ENCODE peak calls at places on chromosomes 4 and X, in four cellular contexts. One of them, this sample, is unnamed.

GRCh38 chr4:183399166-183399565 is 45.3 kb upstream of the CDKN2AIP start:
- DNase-seq in prostate gland: no peak
- DNase-seq in mesenchymal stem cell: no peak
- DNase-seq in dorsolateral prefrontal cortex: no peak
- DNase-seq in this sample: peak; percentile 34

GRCh38 chr4:25320374-25321172 is 8.0 kb downstream of the ZCCHC4 start:
- DNase-seq in prostate gland: no peak
- DNase-seq in mesenchymal stem cell: peak; percentile 78
- DNase-seq in dorsolateral prefrontal cortex: no peak
- DNase-seq in this sample: no peak

GRCh38 chr4:119210760-119211159 is 1.8 kb upstream of the USP53 start:
- DNase-seq in dorsolateral prefrontal cortex: no peak
- DNase-seq in prostate gland: no peak
- DNase-seq in mesenchymal stem cell: peak; percentile 68
- DNase-seq in this sample: no peak

GRCh38 chr4:147839651-147840050 is 107.8 kb downstream of the ARHGAP10 start:
- DNase-seq in dorsolateral prefrontal cortex: no peak
- DNase-seq in mesenchymal stem cell: no peak
- DNase-seq in prostate gland: no peak
- DNase-seq in this sample: no peak

GRCh38 chrX:149611619-149612018 is 16.5 kb upstream of the HSFX2 start:
- DNase-seq in dorsolateral prefrontal cortex: no peak
- DNase-seq in prostate gland: no peak
- DNase-seq in mesenchymal stem cell: no peak
- DNase-seq in this sample: no peak

GRCh38 chr4:56658410-56659003 is 22.6 kb downstream of the HOPX start:
- DNase-seq in mesenchymal stem cell: peak; percentile 52
- DNase-seq in dorsolateral prefrontal cortex: no peak
- DNase-seq in prostate gland: no peak
- DNase-seq in this sample: no peak

GRCh38 chr4:120839974-120840751 is 82.4 kb downstream of the PRDM5 start:
- DNase-seq in mesenchymal stem cell: no peak
- DNase-seq in prostate gland: no peak
- DNase-seq in dorsolateral prefrontal cortex: no peak
- DNase-seq in this sample: no peak

GRCh38 chr4:176789955-176790354 is 2.8 kb downstream of the VEGFC start:
- DNase-seq in dorsolateral prefrontal cortex: no peak
- DNase-seq in mesenchymal stem cell: peak; percentile 76
- DNase-seq in prostate gland: peak; percentile 26
- DNase-seq in this sample: peak; percentile 54

GRCh38 chrX:134676440-134676839 is 18.2 kb upstream of the PLAC1 start:
- DNase-seq in mesenchymal stem cell: peak; percentile 71
- DNase-seq in dorsolateral prefrontal cortex: no peak
- DNase-seq in prostate gland: no peak
- DNase-seq in this sample: no peak

GRCh38 chrX:15334561-15334960 is 762 bp downstream of the PIGA start:
- DNase-seq in dorsolateral prefrontal cortex: no peak
- DNase-seq in prostate gland: no peak
- DNase-seq in mesenchymal stem cell: peak; percentile 32
- DNase-seq in this sample: no peak

GRCh38 chr4:87092389-87093141 is 127.9 kb downstream of the KLHL8 start:
- DNase-seq in dorsolateral prefrontal cortex: peak; percentile 53
- DNase-seq in prostate gland: peak; percentile 60
- DNase-seq in mesenchymal stem cell: peak; percentile 79
- DNase-seq in this sample: no peak

GRCh38 chrX:40346379-40346778 is 234.4 kb upstream of the ATP6AP2 start:
- DNase-seq in dorsolateral prefrontal cortex: no peak
- DNase-seq in prostate gland: no peak
- DNase-seq in mesenchymal stem cell: no peak
- DNase-seq in this sample: no peak

GRCh38 chr4:155544547-155544946 is 122.1 kb upstream of the GUCY1A1 start:
- DNase-seq in mesenchymal stem cell: no peak
- DNase-seq in dorsolateral prefrontal cortex: no peak
- DNase-seq in prostate gland: no peak
- DNase-seq in this sample: no peak

GRCh38 chr4:173398251-173398650 is 665 bp downstream of the SCRG1 start:
- DNase-seq in prostate gland: no peak
- DNase-seq in mesenchymal stem cell: no peak
- DNase-seq in dorsolateral prefrontal cortex: no peak
- DNase-seq in this sample: no peak

GRCh38 chr4:43607400-43607799 is 714.9 kb downstream of the GRXCR1 start:
- DNase-seq in dorsolateral prefrontal cortex: no peak
- DNase-seq in mesenchymal stem cell: no peak
- DNase-seq in prostate gland: no peak
- DNase-seq in this sample: no peak

GRCh38 chrX:125378205-125378604 is 58.5 kb downstream of the TEX13C start:
- DNase-seq in prostate gland: no peak
- DNase-seq in dorsolateral prefrontal cortex: no peak
- DNase-seq in mesenchymal stem cell: peak; percentile 1
- DNase-seq in this sample: peak; percentile 28

GRCh38 chr4:61805979-61806378 is 605.9 kb downstream of the ADGRL3 start:
- DNase-seq in prostate gland: no peak
- DNase-seq in dorsolateral prefrontal cortex: no peak
- DNase-seq in mesenchymal stem cell: no peak
- DNase-seq in this sample: no peak

GRCh38 chrX:107000013-107000515 is at the start of gene MORC4:
- DNase-seq in dorsolateral prefrontal cortex: peak; percentile 71
- DNase-seq in prostate gland: peak; percentile 79
- DNase-seq in mesenchymal stem cell: peak; percentile 71
- DNase-seq in this sample: peak; percentile 76

GRCh38 chrX:150857453-150857852 is 41.0 kb downstream of the CD99L2 start:
- DNase-seq in prostate gland: no peak
- DNase-seq in dorsolateral prefrontal cortex: no peak
- DNase-seq in mesenchymal stem cell: no peak
- DNase-seq in this sample: no peak

GRCh38 chr4:15868065-15868464 is 70.5 kb downstream of the FGFBP1 start:
- DNase-seq in dorsolateral prefrontal cortex: no peak
- DNase-seq in prostate gland: no peak
- DNase-seq in mesenchymal stem cell: no peak
- DNase-seq in this sample: peak; percentile 53

GRCh38 chr4:10079951-10080873 is 36.4 kb downstream of the WDR1 start:
- DNase-seq in dorsolateral prefrontal cortex: peak; percentile 29
- DNase-seq in prostate gland: no peak
- DNase-seq in mesenchymal stem cell: no peak
- DNase-seq in this sample: no peak

GRCh38 chr4:53377319-53378170 is at the start of gene FIP1L1:
- DNase-seq in dorsolateral prefrontal cortex: peak; percentile 89
- DNase-seq in prostate gland: peak; percentile 94
- DNase-seq in mesenchymal stem cell: peak; percentile 87
- DNase-seq in this sample: peak; percentile 93

GRCh38 chr4:53374777-53375258 is 2.6 kb upstream of the FIP1L1 start:
- DNase-seq in mesenchymal stem cell: no peak
- DNase-seq in dorsolateral prefrontal cortex: no peak
- DNase-seq in prostate gland: no peak
- DNase-seq in this sample: no peak

GRCh38 chr4:53380221-53380620 is 2.8 kb downstream of the FIP1L1 start:
- DNase-seq in prostate gland: no peak
- DNase-seq in dorsolateral prefrontal cortex: no peak
- DNase-seq in mesenchymal stem cell: peak; percentile 32
- DNase-seq in this sample: no peak

GRCh38 chr4:53378171-53378482 is 686 bp downstream of the FIP1L1 start:
- DNase-seq in dorsolateral prefrontal cortex: no peak
- DNase-seq in prostate gland: no peak
- DNase-seq in mesenchymal stem cell: no peak
- DNase-seq in this sample: no peak

GRCh38 chr4:53376900-53377299 is 541 bp upstream of the FIP1L1 start:
- DNase-seq in dorsolateral prefrontal cortex: no peak
- DNase-seq in prostate gland: no peak
- DNase-seq in mesenchymal stem cell: no peak
- DNase-seq in this sample: peak; percentile 4
- H3K4me3 ChIP-seq in dorsolateral prefrontal cortex: peak overlapping the region; percentile 99
- H3K4me3 ChIP-seq in prostate gland: peak overlapping the region; percentile 93
- H3K4me3 ChIP-seq in mesenchymal stem cell: peak overlapping the region; percentile 95
- H3K4me3 ChIP-seq in this sample: peak overlapping the region; percentile 94

GRCh38 chr4:144583658-144584057 is 62.3 kb upstream of the HHIP start:
- DNase-seq in mesenchymal stem cell: no peak
- DNase-seq in prostate gland: no peak
- DNase-seq in dorsolateral prefrontal cortex: no peak
- DNase-seq in this sample: no peak
- H3K4me3 ChIP-seq in mesenchymal stem cell: no peak overlapping the region
- H3K4me3 ChIP-seq in prostate gland: no peak overlapping the region
- H3K4me3 ChIP-seq in dorsolateral prefrontal cortex: peak overlapping the region; percentile 19
- H3K4me3 ChIP-seq in this sample: no peak overlapping the region

GRCh38 chrX:617401-617800 is 13.2 kb upstream of the SHOX start:
- DNase-seq in prostate gland: no peak
- DNase-seq in mesenchymal stem cell: no peak
- DNase-seq in dorsolateral prefrontal cortex: no peak
- DNase-seq in this sample: no peak
- H3K4me3 ChIP-seq in prostate gland: no peak overlapping the region
- H3K4me3 ChIP-seq in mesenchymal stem cell: no peak overlapping the region
- H3K4me3 ChIP-seq in dorsolateral prefrontal cortex: no peak overlapping the region
- H3K4me3 ChIP-seq in this sample: no peak overlapping the region

GRCh38 chr4:139901516-139902327 is 236.1 kb downstream of the MGST2 start:
- DNase-seq in dorsolateral prefrontal cortex: no peak
- DNase-seq in mesenchymal stem cell: peak; percentile 43
- DNase-seq in prostate gland: peak; percentile 23
- DNase-seq in this sample: no peak

GRCh38 chr4:139900964-139901376 is 235.4 kb downstream of the MGST2 start:
- DNase-seq in prostate gland: no peak
- DNase-seq in dorsolateral prefrontal cortex: no peak
- DNase-seq in mesenchymal stem cell: no peak
- DNase-seq in this sample: no peak

GRCh38 chr4:139903845-139904244 is 238.2 kb downstream of the MGST2 start:
- DNase-seq in mesenchymal stem cell: no peak
- DNase-seq in prostate gland: no peak
- DNase-seq in dorsolateral prefrontal cortex: no peak
- DNase-seq in this sample: no peak

GRCh38 chr4:139904406-139904805 is 238.8 kb downstream of the MGST2 start:
- DNase-seq in dorsolateral prefrontal cortex: no peak
- DNase-seq in mesenchymal stem cell: no peak
- DNase-seq in prostate gland: no peak
- DNase-seq in this sample: no peak

DNA sequence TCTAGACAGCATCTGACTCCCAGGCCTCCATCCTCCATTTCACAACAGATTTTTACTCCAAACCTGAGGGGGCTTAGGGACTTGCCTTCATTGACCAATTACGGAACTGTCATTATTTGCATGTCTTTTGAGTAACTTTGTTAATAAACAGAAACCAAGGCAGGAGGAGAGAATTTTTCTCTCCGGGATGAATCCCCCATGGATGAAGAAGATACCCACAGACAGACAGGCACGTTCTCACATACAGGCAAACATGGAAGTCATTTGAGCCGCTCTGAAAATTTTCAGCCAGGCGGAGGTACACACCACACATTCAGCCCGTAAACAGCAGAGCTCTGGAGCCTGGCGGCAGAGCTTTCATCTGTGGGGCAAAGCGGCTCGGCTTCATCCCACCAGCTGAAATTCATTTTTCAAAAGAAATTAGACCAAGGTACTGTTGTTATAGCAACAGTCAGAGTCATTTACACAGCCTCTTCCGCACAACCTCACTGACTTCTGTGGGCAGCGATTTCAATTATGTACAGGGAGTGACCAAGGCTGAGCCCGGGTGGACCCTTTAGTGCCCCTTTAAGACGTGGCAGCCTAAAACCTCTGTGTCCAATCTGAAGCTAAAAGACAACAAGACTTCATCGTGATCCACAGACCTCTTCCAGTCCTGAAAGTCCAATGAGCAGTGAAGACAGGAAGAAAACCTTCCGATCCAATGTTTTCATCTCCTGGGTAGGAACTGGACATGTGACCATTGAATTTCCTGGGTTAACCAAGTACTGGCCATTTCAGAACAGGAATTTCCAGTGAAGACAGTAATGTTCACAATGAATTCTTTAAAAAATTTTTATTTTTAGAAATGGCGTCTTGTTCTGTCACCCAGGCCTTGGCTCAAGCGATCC is 237.0 kb downstream of the MGST2 start:
- DNase-seq in dorsolateral prefrontal cortex: no peak
- DNase-seq in prostate gland: peak; percentile 23
- DNase-seq in mesenchymal stem cell: no peak
- DNase-seq in this sample: no peak
- H3K4me3 ChIP-seq in dorsolateral prefrontal cortex: peak overlapping the region; percentile 61
- H3K4me3 ChIP-seq in prostate gland: peak overlapping the region; percentile 8
- H3K4me3 ChIP-seq in mesenchymal stem cell: peak overlapping the region; percentile 82
- H3K4me3 ChIP-seq in this sample: no peak overlapping the region

DNA sequence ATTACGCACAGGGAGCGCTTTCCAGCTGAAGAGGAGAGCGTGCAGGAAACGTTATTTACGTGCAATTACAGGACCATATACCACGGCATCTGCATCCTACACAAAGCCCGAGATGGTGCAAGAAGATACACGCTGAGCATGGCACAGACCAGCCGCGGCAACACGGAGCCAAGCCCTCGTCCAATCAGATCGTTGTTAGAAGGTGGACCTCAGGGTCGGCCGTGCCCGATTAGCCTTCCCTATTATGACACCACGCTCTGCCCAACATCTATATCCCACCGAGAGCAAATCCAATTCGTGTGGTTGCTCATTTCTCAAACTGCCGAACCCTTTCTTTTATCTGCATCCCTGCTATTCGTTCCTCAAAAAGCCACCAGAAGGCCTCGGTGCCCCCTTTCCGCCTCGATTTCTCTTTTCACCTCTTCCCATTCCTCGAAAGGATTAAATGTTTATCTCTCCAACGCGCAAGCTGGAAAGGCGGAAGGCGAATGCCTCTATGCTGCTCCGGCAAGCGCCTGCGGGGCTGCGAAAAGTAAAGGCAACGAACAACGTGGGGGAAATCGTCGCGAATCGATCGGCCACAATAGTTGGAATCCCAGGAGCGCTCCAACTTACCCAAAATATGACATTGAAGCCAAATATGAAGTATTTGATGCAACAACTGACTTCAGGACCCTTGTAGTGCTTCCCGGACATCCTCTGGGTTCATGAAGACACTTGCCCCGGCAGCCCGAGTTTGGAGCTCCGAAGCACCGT is 702 bp downstream of the TSPAN5 start:
- DNase-seq in mesenchymal stem cell: peak; percentile 81
- DNase-seq in dorsolateral prefrontal cortex: peak; percentile 84
- DNase-seq in prostate gland: no peak
- DNase-seq in this sample: peak; percentile 74
- H3K4me3 ChIP-seq in mesenchymal stem cell: peak overlapping the region; percentile 97
- H3K4me3 ChIP-seq in dorsolateral prefrontal cortex: peak overlapping the region; percentile 95
- H3K4me3 ChIP-seq in prostate gland: peak overlapping the region; percentile 50
- H3K4me3 ChIP-seq in this sample: peak overlapping the region; percentile 91

DNA sequence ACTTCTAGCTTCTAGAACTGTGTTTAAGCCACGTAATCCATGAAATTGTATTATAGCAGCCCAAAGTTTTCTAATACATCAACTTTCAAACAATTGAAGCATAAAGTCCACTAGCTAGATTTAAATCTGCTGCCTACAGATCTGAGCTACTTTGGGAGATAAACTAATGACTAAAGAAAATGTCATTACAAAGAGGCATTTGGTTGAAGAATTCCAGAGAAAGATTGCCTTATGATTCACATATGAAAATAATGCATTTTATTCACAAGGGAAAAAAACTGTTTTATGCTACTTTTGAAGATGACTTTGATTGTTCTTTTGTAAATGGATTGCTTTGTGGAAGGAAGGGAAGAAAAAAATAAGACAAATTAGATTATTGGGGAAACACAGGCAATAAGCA is 124.1 kb upstream of the SLIT2 start:
- DNase-seq in dorsolateral prefrontal cortex: no peak
- DNase-seq in mesenchymal stem cell: no peak
- DNase-seq in prostate gland: no peak
- DNase-seq in this sample: no peak
- H3K4me3 ChIP-seq in dorsolateral prefrontal cortex: no peak overlapping the region
- H3K4me3 ChIP-seq in mesenchymal stem cell: no peak overlapping the region
- H3K4me3 ChIP-seq in prostate gland: no peak overlapping the region
- H3K4me3 ChIP-seq in this sample: no peak overlapping the region

This sample was measured in GM23338.